ENCODE peak calls at places on chromosomes 11 and 22, in six cellular contexts. L is spleen, A is tibial nerve, O is uterus, I is A549, Y is transverse colon. V is an unnamed sample.

GRCh38 chr11:90840071-90840470 is 617.2 kb upstream of the CHORDC1 start:
- DNase-seq in L (no peak), A (no peak), O (no peak), I (no peak), Y (no peak), V (no peak)

GRCh38 chr11:77065878-77066228 is 918 bp upstream of the CAPN5 start:
- DNase-seq in L (no peak), A (peak; percentile 57), O (peak; percentile 71), I (no peak), Y (peak; percentile 60), V (no peak)

GRCh38 chr11:86509579-86509978 is 134.9 kb downstream of the CCDC81 start:
- DNase-seq in L (no peak), A (no peak), O (no peak), I (peak; percentile 51), Y (no peak), V (no peak)

GRCh38 chr22:40813912-40814315 is 5.2 kb downstream of the SLC25A17 start:
- DNase-seq in L (no peak), A (no peak), O (no peak), I (no peak), Y (no peak), V (no peak)

GRCh38 chr11:14411818-14412217 is 52.8 kb upstream of the RRAS2 start:
- DNase-seq in L (no peak), A (peak; percentile 49), O (no peak), I (no peak), Y (no peak), V (peak; percentile 50)

GRCh38 chr11:82365351-82365750 is 368.3 kb downstream of the FAM181B start:
- DNase-seq in L (no peak), A (no peak), O (no peak), I (no peak), Y (no peak), V (no peak)

GRCh38 chr22:40043086-40043485 is 48.3 kb downstream of the FAM83F start:
- DNase-seq in L (no peak), A (peak; percentile 82), O (peak; percentile 67), I (no peak), Y (peak; percentile 52), V (peak; percentile 46)

GRCh38 chr11:35932121-35932520 is 11.7 kb upstream of the LDLRAD3 start:
- DNase-seq in L (no peak), A (no peak), O (no peak), I (no peak), Y (no peak), V (no peak)

GRCh38 chr22:37808294-37808657 is 542 bp downstream of the GCAT start:
- DNase-seq in L (no peak), A (no peak), O (no peak), I (no peak), Y (no peak), V (no peak)

GRCh38 chr11:78054971-78055370 is 8.7 kb upstream of the THRSP start:
- DNase-seq in L (no peak), A (no peak), O (no peak), I (no peak), Y (no peak), V (no peak)

GRCh38 chr22:26860233-26860765 is 202.9 kb downstream of the MIAT start:
- DNase-seq in L (no peak), A (no peak), O (no peak), I (no peak), Y (no peak), V (no peak)

GRCh38 chr22:30265851-30266444 is 703 bp downstream of the OSM start:
- DNase-seq in L (peak; percentile 98), A (no peak), O (no peak), I (no peak), Y (peak; percentile 73), V (no peak)

GRCh38 chr11:71563401-71563800 is 2.0 kb upstream of the KRTAP5-10 start:
- DNase-seq in L (no peak), A (no peak), O (no peak), I (peak; percentile 68), Y (no peak), V (no peak)

GRCh38 chr11:91664521-91664920 is 560.1 kb upstream of the FAT3 start:
- DNase-seq in L (no peak), A (no peak), O (no peak), I (peak; percentile 43), Y (no peak), V (no peak)

GRCh38 chr11:88152381-88152780 is 22.9 kb downstream of the RAB38 start:
- DNase-seq in L (no peak), A (no peak), O (no peak), I (no peak), Y (no peak), V (no peak)

GRCh38 chr11:133038850-133039249 is 493.5 kb downstream of the OPCML start:
- DNase-seq in L (no peak), A (no peak), O (no peak), I (no peak), Y (no peak), V (no peak)

GRCh38 chr11:3095712-3096361 is 38.6 kb upstream of the CARS1 start:
- DNase-seq in L (no peak), A (peak; percentile 43), O (no peak), I (no peak), Y (no peak), V (peak; percentile 12)

GRCh38 chr22:48968201-48968959 is 859.3 kb downstream of the BRD1 start:
- DNase-seq in L (peak; percentile 51), A (no peak), O (no peak), I (peak; percentile 11), Y (peak; percentile 16), V (no peak)

GRCh38 chr11:44223261-44223660 is 86.7 kb downstream of the ALX4 start:
- DNase-seq in L (no peak), A (no peak), O (no peak), I (no peak), Y (no peak), V (no peak)

GRCh38 chr11:80096736-80097135 is 655.9 kb upstream of the TENM4 start:
- DNase-seq in L (no peak), A (no peak), O (no peak), I (no peak), Y (no peak), V (no peak)

GRCh38 chr11:45017329-45017728 is 66.6 kb upstream of the TP53I11 start:
- DNase-seq in L (no peak), A (no peak), O (no peak), I (no peak), Y (no peak), V (no peak)

GRCh38 chr11:10592331-10592730 is 23.9 kb upstream of the LYVE1 start:
- DNase-seq in L (no peak), A (no peak), O (no peak), I (no peak), Y (no peak), V (no peak)

GRCh38 chr11:101034076-101034475 is 95.5 kb downstream of the PGR start:
- DNase-seq in L (no peak), A (peak; percentile 72), O (peak; percentile 92), I (no peak), Y (no peak), V (peak; percentile 35)

GRCh38 chr11:108733479-108734116 is 68.7 kb downstream of the DDX10 start:
- DNase-seq in L (no peak), A (no peak), O (no peak), I (no peak), Y (no peak), V (no peak)
- TF ChIP-seq POLR2A in L (no peak), A (no peak), O (no peak), I (no peak), Y (no peak), V (no peak)

DNA sequence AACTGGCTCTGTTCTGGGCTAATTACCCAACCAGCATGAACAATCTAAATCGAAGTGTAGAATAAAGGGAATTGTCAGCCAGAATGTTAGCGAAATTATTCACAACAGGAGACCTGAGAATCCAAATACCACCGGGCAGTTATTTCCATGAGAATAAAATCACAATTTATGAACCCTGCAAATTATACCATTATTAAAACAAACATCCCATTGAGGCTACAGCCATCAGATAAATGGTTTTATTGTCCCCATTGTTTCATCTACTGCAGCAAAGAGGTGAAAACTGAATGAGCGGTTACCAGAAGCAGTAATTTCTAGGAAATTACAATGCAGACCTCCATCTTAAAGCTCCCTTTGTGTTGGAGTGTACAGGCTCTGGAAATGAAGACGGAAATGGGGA is 21.7 kb downstream of the FAM168A start:
- DNase-seq in L (no peak), A (no peak), O (no peak), I (no peak), Y (no peak), V (no peak)
- H3K27ac ChIP-seq in L (no peak overlapping the region), A (no peak overlapping the region), O (no peak overlapping the region), I (no peak overlapping the region), Y (no peak overlapping the region), V (no peak overlapping the region)

GRCh38 chr11:131909426-131910200 is 539.2 kb downstream of the NTM start:
- DNase-seq in L (no peak), A (no peak), O (no peak), I (no peak), Y (no peak), V (no peak)

GRCh38 chr11:131913267-131913666 is 542.9 kb downstream of the NTM start:
- DNase-seq in L (no peak), A (no peak), O (no peak), I (no peak), Y (no peak), V (no peak)

GRCh38 chr11:131910491-131911387 is 540.3 kb downstream of the NTM start:
- DNase-seq in L (peak; percentile 59), A (no peak), O (no peak), I (peak; percentile 3), Y (no peak), V (no peak)

GRCh38 chr11:131914299-131914902 is 544.0 kb downstream of the NTM start:
- DNase-seq in L (no peak), A (no peak), O (no peak), I (no peak), Y (no peak), V (no peak)

GRCh38 chr11:131912127-131912526 is 541.7 kb downstream of the NTM start:
- DNase-seq in L (no peak), A (no peak), O (no peak), I (no peak), Y (no peak), V (no peak)
- H3K4me3 ChIP-seq in L (no peak overlapping the region), A (peak overlapping the region; percentile 63), O (no peak overlapping the region), I (no peak overlapping the region), Y (no peak overlapping the region), V (no peak overlapping the region)

GRCh38 chr11:118648291-118648690 is 31.2 kb downstream of the TREH start:
- DNase-seq in L (peak; percentile 28), A (no peak), O (no peak), I (no peak), Y (no peak), V (no peak)

GRCh38 chr11:118652681-118653181 is 26.7 kb downstream of the TREH start:
- DNase-seq in L (peak; percentile 51), A (no peak), O (no peak), I (no peak), Y (no peak), V (no peak)

GRCh38 chr11:118649941-118650340 is 29.5 kb downstream of the TREH start:
- DNase-seq in L (peak; percentile 34), A (no peak), O (no peak), I (no peak), Y (no peak), V (no peak)

GRCh38 chr11:118651820-118652219 is 27.6 kb downstream of the TREH start:
- DNase-seq in L (no peak), A (no peak), O (no peak), I (no peak), Y (no peak), V (no peak)

DNA sequence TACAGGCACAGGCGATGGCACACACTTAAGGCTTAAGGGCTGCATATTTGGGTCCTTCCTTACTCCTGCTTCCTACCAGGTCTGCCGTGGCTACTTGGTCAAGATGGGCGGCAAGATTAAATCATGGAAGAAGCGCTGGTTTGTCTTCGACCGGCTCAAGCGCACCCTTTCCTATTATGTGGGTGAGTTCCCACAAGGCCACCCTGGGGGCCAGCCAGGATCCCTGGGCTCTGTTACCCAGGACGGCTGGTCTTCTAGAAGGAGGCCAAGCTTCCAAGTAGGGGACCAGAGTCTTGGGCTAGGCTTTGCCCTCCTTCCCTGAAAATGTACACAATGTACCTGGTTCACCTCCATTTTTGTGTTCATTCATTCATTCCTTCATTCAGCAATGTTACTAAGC is 29.1 kb downstream of the TREH start:
- DNase-seq in L (peak; percentile 39), A (no peak), O (no peak), I (no peak), Y (no peak), V (no peak)
- TF ChIP-seq POLR2A in L (no peak), A (no peak), O (no peak), I (no peak), Y (no peak), V (no peak)